ENCODE peak calls at places on chromosomes 13 and 19, in ten cellular contexts. One of them, this sample, is unnamed.

GRCh38 chr19:55640043-55640576 is 692 bp upstream of the ZNF580 start:
- DNase-seq in activated T-cell treated with anti-CD3 and anti-CD28 coated beads for 48 hours: peak; percentile 77
- DNase-seq in ovary: peak; percentile 87
- DNase-seq in NCI-H510A treated with DMSO at 0.1 percent for 48 hours: peak; percentile 34
- DNase-seq in gastrocnemius medialis: peak; percentile 33
- DNase-seq in MG63: peak; percentile 70
- DNase-seq in AG20443: peak; percentile 81
- DNase-seq in stimulated activated CD8-positive, alpha-beta memory T cell treated with anti-CD3 and anti-CD28 coated beads, Interleukin-15, amount 100 ng/mL, for 1 hour: no peak
- DNase-seq in IMR-90: peak; percentile 68
- DNase-seq in NCI-H2081: peak; percentile 64
- DNase-seq in this sample: peak; percentile 63

GRCh38 chr13:37270206-37271001 is 164.9 kb upstream of the CSNK1A1L start:
- DNase-seq in IMR-90: peak; percentile 18
- DNase-seq in ovary: no peak
- DNase-seq in gastrocnemius medialis: no peak
- DNase-seq in MG63: no peak
- DNase-seq in stimulated activated CD8-positive, alpha-beta memory T cell treated with anti-CD3 and anti-CD28 coated beads, Interleukin-15, amount 100 ng/mL, for 1 hour: no peak
- DNase-seq in NCI-H510A treated with DMSO at 0.1 percent for 48 hours: no peak
- DNase-seq in NCI-H2081: no peak
- DNase-seq in activated T-cell treated with anti-CD3 and anti-CD28 coated beads for 48 hours: no peak
- DNase-seq in AG20443: no peak
- DNase-seq in this sample: no peak

GRCh38 chr13:45292176-45292575 is 48.8 kb downstream of the TPT1 start:
- DNase-seq in MG63: no peak
- DNase-seq in gastrocnemius medialis: no peak
- DNase-seq in AG20443: no peak
- DNase-seq in activated T-cell treated with anti-CD3 and anti-CD28 coated beads for 48 hours: no peak
- DNase-seq in NCI-H2081: peak; percentile 12
- DNase-seq in NCI-H510A treated with DMSO at 0.1 percent for 48 hours: peak; percentile 20
- DNase-seq in ovary: no peak
- DNase-seq in IMR-90: no peak
- DNase-seq in stimulated activated CD8-positive, alpha-beta memory T cell treated with anti-CD3 and anti-CD28 coated beads, Interleukin-15, amount 100 ng/mL, for 1 hour: no peak
- DNase-seq in this sample: no peak

GRCh38 chr19:12293771-12294307 is 844 bp downstream of the ZNF44 start:
- DNase-seq in MG63: peak; percentile 80
- DNase-seq in IMR-90: peak; percentile 46
- DNase-seq in gastrocnemius medialis: peak; percentile 45
- DNase-seq in NCI-H510A treated with DMSO at 0.1 percent for 48 hours: peak; percentile 12
- DNase-seq in activated T-cell treated with anti-CD3 and anti-CD28 coated beads for 48 hours: peak; percentile 55
- DNase-seq in AG20443: peak; percentile 67
- DNase-seq in stimulated activated CD8-positive, alpha-beta memory T cell treated with anti-CD3 and anti-CD28 coated beads, Interleukin-15, amount 100 ng/mL, for 1 hour: peak; percentile 15
- DNase-seq in ovary: peak; percentile 58
- DNase-seq in NCI-H2081: peak; percentile 37
- DNase-seq in this sample: peak; percentile 87

GRCh38 chr19:48287748-48288147 is 17.9 kb downstream of the ZNF114 start:
- DNase-seq in NCI-H510A treated with DMSO at 0.1 percent for 48 hours: no peak
- DNase-seq in ovary: no peak
- DNase-seq in IMR-90: no peak
- DNase-seq in gastrocnemius medialis: no peak
- DNase-seq in AG20443: no peak
- DNase-seq in stimulated activated CD8-positive, alpha-beta memory T cell treated with anti-CD3 and anti-CD28 coated beads, Interleukin-15, amount 100 ng/mL, for 1 hour: no peak
- DNase-seq in NCI-H2081: no peak
- DNase-seq in activated T-cell treated with anti-CD3 and anti-CD28 coated beads for 48 hours: no peak
- DNase-seq in MG63: no peak
- DNase-seq in this sample: no peak

GRCh38 chr19:17184381-17184841 is 30.7 kb upstream of the USE1 start:
- DNase-seq in NCI-H2081: no peak
- DNase-seq in MG63: no peak
- DNase-seq in ovary: no peak
- DNase-seq in stimulated activated CD8-positive, alpha-beta memory T cell treated with anti-CD3 and anti-CD28 coated beads, Interleukin-15, amount 100 ng/mL, for 1 hour: peak; percentile 17
- DNase-seq in NCI-H510A treated with DMSO at 0.1 percent for 48 hours: no peak
- DNase-seq in IMR-90: peak; percentile 7
- DNase-seq in AG20443: no peak
- DNase-seq in activated T-cell treated with anti-CD3 and anti-CD28 coated beads for 48 hours: peak; percentile 11
- DNase-seq in gastrocnemius medialis: no peak
- DNase-seq in this sample: no peak

GRCh38 chr13:80141114-80141849 is 199.6 kb downstream of the SPRY2 start:
- DNase-seq in NCI-H510A treated with DMSO at 0.1 percent for 48 hours: no peak
- DNase-seq in MG63: peak; percentile 35
- DNase-seq in AG20443: peak; percentile 61
- DNase-seq in activated T-cell treated with anti-CD3 and anti-CD28 coated beads for 48 hours: no peak
- DNase-seq in ovary: peak; percentile 74
- DNase-seq in gastrocnemius medialis: no peak
- DNase-seq in stimulated activated CD8-positive, alpha-beta memory T cell treated with anti-CD3 and anti-CD28 coated beads, Interleukin-15, amount 100 ng/mL, for 1 hour: no peak
- DNase-seq in IMR-90: peak; percentile 78
- DNase-seq in NCI-H2081: no peak
- DNase-seq in this sample: peak; percentile 51

GRCh38 chr19:41364546-41365391 is 820 bp upstream of the B9D2 start:
- DNase-seq in NCI-H2081: no peak
- DNase-seq in activated T-cell treated with anti-CD3 and anti-CD28 coated beads for 48 hours: no peak
- DNase-seq in NCI-H510A treated with DMSO at 0.1 percent for 48 hours: no peak
- DNase-seq in stimulated activated CD8-positive, alpha-beta memory T cell treated with anti-CD3 and anti-CD28 coated beads, Interleukin-15, amount 100 ng/mL, for 1 hour: no peak
- DNase-seq in AG20443: no peak
- DNase-seq in IMR-90: peak; percentile 15
- DNase-seq in MG63: no peak
- DNase-seq in ovary: no peak
- DNase-seq in gastrocnemius medialis: no peak
- DNase-seq in this sample: no peak

GRCh38 chr13:106593131-106593530 is 25.2 kb upstream of the ARGLU1 start:
- DNase-seq in NCI-H2081: no peak
- DNase-seq in NCI-H510A treated with DMSO at 0.1 percent for 48 hours: no peak
- DNase-seq in ovary: no peak
- DNase-seq in stimulated activated CD8-positive, alpha-beta memory T cell treated with anti-CD3 and anti-CD28 coated beads, Interleukin-15, amount 100 ng/mL, for 1 hour: no peak
- DNase-seq in IMR-90: no peak
- DNase-seq in AG20443: no peak
- DNase-seq in MG63: no peak
- DNase-seq in gastrocnemius medialis: no peak
- DNase-seq in activated T-cell treated with anti-CD3 and anti-CD28 coated beads for 48 hours: no peak
- DNase-seq in this sample: no peak

GRCh38 chr19:45082170-45082569 is 3.1 kb downstream of the GEMIN7 start:
- DNase-seq in activated T-cell treated with anti-CD3 and anti-CD28 coated beads for 48 hours: no peak
- DNase-seq in gastrocnemius medialis: no peak
- DNase-seq in NCI-H510A treated with DMSO at 0.1 percent for 48 hours: no peak
- DNase-seq in AG20443: no peak
- DNase-seq in ovary: no peak
- DNase-seq in NCI-H2081: no peak
- DNase-seq in MG63: no peak
- DNase-seq in IMR-90: no peak
- DNase-seq in stimulated activated CD8-positive, alpha-beta memory T cell treated with anti-CD3 and anti-CD28 coated beads, Interleukin-15, amount 100 ng/mL, for 1 hour: no peak
- DNase-seq in this sample: no peak

GRCh38 chr19:18856385-18857126 is 24.8 kb downstream of the UPF1 start:
- DNase-seq in MG63: peak; percentile 49
- DNase-seq in activated T-cell treated with anti-CD3 and anti-CD28 coated beads for 48 hours: no peak
- DNase-seq in gastrocnemius medialis: no peak
- DNase-seq in NCI-H2081: no peak
- DNase-seq in IMR-90: no peak
- DNase-seq in AG20443: peak; percentile 51
- DNase-seq in ovary: no peak
- DNase-seq in NCI-H510A treated with DMSO at 0.1 percent for 48 hours: no peak
- DNase-seq in stimulated activated CD8-positive, alpha-beta memory T cell treated with anti-CD3 and anti-CD28 coated beads, Interleukin-15, amount 100 ng/mL, for 1 hour: no peak
- DNase-seq in this sample: no peak

GRCh38 chr13:66501187-66501586 is 728.9 kb downstream of the PCDH9 start:
- DNase-seq in activated T-cell treated with anti-CD3 and anti-CD28 coated beads for 48 hours: no peak
- DNase-seq in AG20443: no peak
- DNase-seq in ovary: no peak
- DNase-seq in NCI-H510A treated with DMSO at 0.1 percent for 48 hours: no peak
- DNase-seq in stimulated activated CD8-positive, alpha-beta memory T cell treated with anti-CD3 and anti-CD28 coated beads, Interleukin-15, amount 100 ng/mL, for 1 hour: no peak
- DNase-seq in IMR-90: peak; percentile 78
- DNase-seq in gastrocnemius medialis: no peak
- DNase-seq in NCI-H2081: no peak
- DNase-seq in MG63: no peak
- DNase-seq in this sample: no peak

GRCh38 chr19:1513492-1514294 is 874 bp upstream of the ADAMTSL5 start:
- DNase-seq in activated T-cell treated with anti-CD3 and anti-CD28 coated beads for 48 hours: peak; percentile 71
- DNase-seq in AG20443: peak; percentile 89
- DNase-seq in ovary: no peak
- DNase-seq in IMR-90: peak; percentile 53
- DNase-seq in NCI-H510A treated with DMSO at 0.1 percent for 48 hours: no peak
- DNase-seq in NCI-H2081: no peak
- DNase-seq in MG63: peak; percentile 55
- DNase-seq in stimulated activated CD8-positive, alpha-beta memory T cell treated with anti-CD3 and anti-CD28 coated beads, Interleukin-15, amount 100 ng/mL, for 1 hour: no peak
- DNase-seq in gastrocnemius medialis: no peak
- DNase-seq in this sample: peak; percentile 45

GRCh38 chr13:106156468-106156867 is 379.0 kb downstream of the EFNB2 start:
- DNase-seq in activated T-cell treated with anti-CD3 and anti-CD28 coated beads for 48 hours: no peak
- DNase-seq in MG63: peak; percentile 85
- DNase-seq in NCI-H510A treated with DMSO at 0.1 percent for 48 hours: no peak
- DNase-seq in stimulated activated CD8-positive, alpha-beta memory T cell treated with anti-CD3 and anti-CD28 coated beads, Interleukin-15, amount 100 ng/mL, for 1 hour: no peak
- DNase-seq in AG20443: peak; percentile 80
- DNase-seq in ovary: no peak
- DNase-seq in IMR-90: peak; percentile 99
- DNase-seq in NCI-H2081: no peak
- DNase-seq in gastrocnemius medialis: no peak
- DNase-seq in this sample: no peak

GRCh38 chr13:110106726-110107125 is 200.2 kb downstream of the COL4A1 start:
- DNase-seq in ovary: peak; percentile 57
- DNase-seq in NCI-H510A treated with DMSO at 0.1 percent for 48 hours: no peak
- DNase-seq in AG20443: peak; percentile 60
- DNase-seq in stimulated activated CD8-positive, alpha-beta memory T cell treated with anti-CD3 and anti-CD28 coated beads, Interleukin-15, amount 100 ng/mL, for 1 hour: no peak
- DNase-seq in IMR-90: no peak
- DNase-seq in NCI-H2081: no peak
- DNase-seq in gastrocnemius medialis: peak; percentile 34
- DNase-seq in MG63: peak; percentile 69
- DNase-seq in activated T-cell treated with anti-CD3 and anti-CD28 coated beads for 48 hours: no peak
- DNase-seq in this sample: no peak

GRCh38 chr19:18520848-18521691 is 800 bp downstream of the ELL start:
- DNase-seq in gastrocnemius medialis: no peak
- DNase-seq in MG63: peak; percentile 40
- DNase-seq in IMR-90: no peak
- DNase-seq in ovary: peak; percentile 73
- DNase-seq in stimulated activated CD8-positive, alpha-beta memory T cell treated with anti-CD3 and anti-CD28 coated beads, Interleukin-15, amount 100 ng/mL, for 1 hour: no peak
- DNase-seq in NCI-H510A treated with DMSO at 0.1 percent for 48 hours: no peak
- DNase-seq in NCI-H2081: no peak
- DNase-seq in AG20443: no peak
- DNase-seq in activated T-cell treated with anti-CD3 and anti-CD28 coated beads for 48 hours: no peak
- DNase-seq in this sample: no peak

GRCh38 chr19:19610376-19611240 is 7.9 kb downstream of the PBX4 start:
- DNase-seq in gastrocnemius medialis: no peak
- DNase-seq in NCI-H510A treated with DMSO at 0.1 percent for 48 hours: no peak
- DNase-seq in stimulated activated CD8-positive, alpha-beta memory T cell treated with anti-CD3 and anti-CD28 coated beads, Interleukin-15, amount 100 ng/mL, for 1 hour: no peak
- DNase-seq in ovary: no peak
- DNase-seq in IMR-90: peak; percentile 18
- DNase-seq in MG63: no peak
- DNase-seq in AG20443: no peak
- DNase-seq in activated T-cell treated with anti-CD3 and anti-CD28 coated beads for 48 hours: no peak
- DNase-seq in NCI-H2081: no peak
- DNase-seq in this sample: no peak

GRCh38 chr19:4066682-4067395 is at the start of gene ZBTB7A:
- DNase-seq in stimulated activated CD8-positive, alpha-beta memory T cell treated with anti-CD3 and anti-CD28 coated beads, Interleukin-15, amount 100 ng/mL, for 1 hour: peak; percentile 56
- DNase-seq in NCI-H2081: peak; percentile 64
- DNase-seq in IMR-90: peak; percentile 61
- DNase-seq in ovary: peak; percentile 83
- DNase-seq in activated T-cell treated with anti-CD3 and anti-CD28 coated beads for 48 hours: peak; percentile 62
- DNase-seq in NCI-H510A treated with DMSO at 0.1 percent for 48 hours: peak; percentile 41
- DNase-seq in AG20443: peak; percentile 78
- DNase-seq in gastrocnemius medialis: peak; percentile 81
- DNase-seq in MG63: peak; percentile 66
- DNase-seq in this sample: peak; percentile 91

GRCh38 chr19:46715620-46716012 is 1.3 kb downstream of the PRKD2 start:
- DNase-seq in MG63: no peak
- DNase-seq in gastrocnemius medialis: no peak
- DNase-seq in IMR-90: no peak
- DNase-seq in NCI-H2081: no peak
- DNase-seq in NCI-H510A treated with DMSO at 0.1 percent for 48 hours: no peak
- DNase-seq in stimulated activated CD8-positive, alpha-beta memory T cell treated with anti-CD3 and anti-CD28 coated beads, Interleukin-15, amount 100 ng/mL, for 1 hour: no peak
- DNase-seq in AG20443: no peak
- DNase-seq in ovary: no peak
- DNase-seq in activated T-cell treated with anti-CD3 and anti-CD28 coated beads for 48 hours: no peak
- DNase-seq in this sample: no peak

GRCh38 chr19:28388988-28389387 is 824.0 kb downstream of the UQCRFS1 start:
- DNase-seq in NCI-H2081: no peak
- DNase-seq in ovary: no peak
- DNase-seq in activated T-cell treated with anti-CD3 and anti-CD28 coated beads for 48 hours: no peak
- DNase-seq in MG63: no peak
- DNase-seq in gastrocnemius medialis: no peak
- DNase-seq in AG20443: no peak
- DNase-seq in IMR-90: no peak
- DNase-seq in NCI-H510A treated with DMSO at 0.1 percent for 48 hours: no peak
- DNase-seq in stimulated activated CD8-positive, alpha-beta memory T cell treated with anti-CD3 and anti-CD28 coated beads, Interleukin-15, amount 100 ng/mL, for 1 hour: no peak
- DNase-seq in this sample: no peak

GRCh38 chr19:47243364-47243775 is 12.4 kb upstream of the BBC3 start:
- DNase-seq in activated T-cell treated with anti-CD3 and anti-CD28 coated beads for 48 hours: no peak
- DNase-seq in stimulated activated CD8-positive, alpha-beta memory T cell treated with anti-CD3 and anti-CD28 coated beads, Interleukin-15, amount 100 ng/mL, for 1 hour: no peak
- DNase-seq in gastrocnemius medialis: no peak
- DNase-seq in MG63: no peak
- DNase-seq in NCI-H510A treated with DMSO at 0.1 percent for 48 hours: no peak
- DNase-seq in IMR-90: no peak
- DNase-seq in ovary: no peak
- DNase-seq in NCI-H2081: no peak
- DNase-seq in AG20443: no peak
- DNase-seq in this sample: no peak

GRCh38 chr13:93476175-93476574 is 249.6 kb downstream of the GPC6 start:
- DNase-seq in AG20443: peak; percentile 42
- DNase-seq in IMR-90: peak; percentile 91
- DNase-seq in stimulated activated CD8-positive, alpha-beta memory T cell treated with anti-CD3 and anti-CD28 coated beads, Interleukin-15, amount 100 ng/mL, for 1 hour: no peak
- DNase-seq in activated T-cell treated with anti-CD3 and anti-CD28 coated beads for 48 hours: no peak
- DNase-seq in NCI-H2081: no peak
- DNase-seq in NCI-H510A treated with DMSO at 0.1 percent for 48 hours: no peak
- DNase-seq in MG63: peak; percentile 45
- DNase-seq in gastrocnemius medialis: no peak
- DNase-seq in ovary: no peak
- DNase-seq in this sample: no peak

GRCh38 chr13:39401091-39401647 is 201.8 kb downstream of the LHFPL6 start:
- DNase-seq in gastrocnemius medialis: no peak
- DNase-seq in NCI-H2081: no peak
- DNase-seq in IMR-90: no peak
- DNase-seq in activated T-cell treated with anti-CD3 and anti-CD28 coated beads for 48 hours: no peak
- DNase-seq in MG63: no peak
- DNase-seq in AG20443: no peak
- DNase-seq in stimulated activated CD8-positive, alpha-beta memory T cell treated with anti-CD3 and anti-CD28 coated beads, Interleukin-15, amount 100 ng/mL, for 1 hour: no peak
- DNase-seq in NCI-H510A treated with DMSO at 0.1 percent for 48 hours: no peak
- DNase-seq in ovary: no peak
- DNase-seq in this sample: no peak

GRCh38 chr13:80386592-80386991 is 45.7 kb upstream of the SPRY2 start:
- DNase-seq in ovary: no peak
- DNase-seq in NCI-H510A treated with DMSO at 0.1 percent for 48 hours: no peak
- DNase-seq in stimulated activated CD8-positive, alpha-beta memory T cell treated with anti-CD3 and anti-CD28 coated beads, Interleukin-15, amount 100 ng/mL, for 1 hour: no peak
- DNase-seq in IMR-90: no peak
- DNase-seq in NCI-H2081: no peak
- DNase-seq in activated T-cell treated with anti-CD3 and anti-CD28 coated beads for 48 hours: no peak
- DNase-seq in gastrocnemius medialis: no peak
- DNase-seq in AG20443: no peak
- DNase-seq in MG63: no peak
- DNase-seq in this sample: peak; percentile 40

GRCh38 chr13:96460571-96460970 is 370.7 kb downstream of the HS6ST3 start:
- DNase-seq in NCI-H510A treated with DMSO at 0.1 percent for 48 hours: peak; percentile 50
- DNase-seq in ovary: no peak
- DNase-seq in AG20443: no peak
- DNase-seq in gastrocnemius medialis: no peak
- DNase-seq in stimulated activated CD8-positive, alpha-beta memory T cell treated with anti-CD3 and anti-CD28 coated beads, Interleukin-15, amount 100 ng/mL, for 1 hour: no peak
- DNase-seq in MG63: peak; percentile 4
- DNase-seq in IMR-90: no peak
- DNase-seq in activated T-cell treated with anti-CD3 and anti-CD28 coated beads for 48 hours: no peak
- DNase-seq in NCI-H2081: peak; percentile 97
- DNase-seq in this sample: no peak

GRCh38 chr19:10624585-10624984 is 768 bp upstream of the SLC44A2 start:
- DNase-seq in ovary: no peak
- DNase-seq in IMR-90: no peak
- DNase-seq in gastrocnemius medialis: no peak
- DNase-seq in AG20443: no peak
- DNase-seq in stimulated activated CD8-positive, alpha-beta memory T cell treated with anti-CD3 and anti-CD28 coated beads, Interleukin-15, amount 100 ng/mL, for 1 hour: no peak
- DNase-seq in NCI-H2081: no peak
- DNase-seq in NCI-H510A treated with DMSO at 0.1 percent for 48 hours: no peak
- DNase-seq in MG63: no peak
- DNase-seq in activated T-cell treated with anti-CD3 and anti-CD28 coated beads for 48 hours: no peak
- DNase-seq in this sample: no peak

GRCh38 chr13:47133024-47133445 is 236.2 kb upstream of the HTR2A start:
- DNase-seq in MG63: no peak
- DNase-seq in IMR-90: no peak
- DNase-seq in ovary: no peak
- DNase-seq in activated T-cell treated with anti-CD3 and anti-CD28 coated beads for 48 hours: no peak
- DNase-seq in stimulated activated CD8-positive, alpha-beta memory T cell treated with anti-CD3 and anti-CD28 coated beads, Interleukin-15, amount 100 ng/mL, for 1 hour: no peak
- DNase-seq in NCI-H510A treated with DMSO at 0.1 percent for 48 hours: no peak
- DNase-seq in NCI-H2081: no peak
- DNase-seq in AG20443: no peak
- DNase-seq in gastrocnemius medialis: no peak
- DNase-seq in this sample: no peak